ENCODE peak calls at places on chromosomes 13 and 19, in five cellular contexts. S is lower lobe of right lung, D is AG09319, P is psoas muscle, A is HS-5. U is an unnamed sample.

GRCh38 chr19:32779082-32779481 is 59.5 kb downstream of the TDRD12 start:
- DNase-seq in S (no peak), D (no peak), P (no peak), A (no peak), U (no peak)

GRCh38 chr13:41565221-41565620 is 107.9 kb downstream of the RGCC start:
- DNase-seq in S (no peak), D (no peak), P (no peak), A (peak; percentile 58), U (no peak)

GRCh38 chr13:34151885-34152284 is 333.9 kb downstream of the RFC3 start:
- DNase-seq in S (no peak), D (no peak), P (no peak), A (no peak), U (peak; percentile 19)

GRCh38 chr19:46578450-46578849 is 22.7 kb upstream of the CALM3 start:
- DNase-seq in S (no peak), D (no peak), P (no peak), A (no peak), U (no peak)

GRCh38 chr19:1324792-1325567 is 39.3 kb downstream of the EFNA2 start:
- DNase-seq in S (peak; percentile 56), D (peak; percentile 15), P (peak; percentile 65), A (no peak), U (no peak)

GRCh38 chr19:35569281-35569781 is 5.9 kb upstream of the ATP4A start:
- DNase-seq in S (no peak), D (no peak), P (peak; percentile 34), A (no peak), U (no peak)

GRCh38 chr19:3080281-3080680 is 13.9 kb upstream of the GNA11 start:
- DNase-seq in S (no peak), D (peak; percentile 20), P (no peak), A (no peak), U (no peak)

GRCh38 chr19:12293771-12294307 is 844 bp downstream of the ZNF44 start:
- DNase-seq in S (peak; percentile 94), D (no peak), P (peak; percentile 66), A (peak; percentile 20), U (peak; percentile 94)

GRCh38 chr13:23678768-23679167 is 108.6 kb downstream of the TNFRSF19 start:
- DNase-seq in S (no peak), D (no peak), P (no peak), A (no peak), U (no peak)

GRCh38 chr19:15398501-15399233 is 19.1 kb upstream of the AKAP8 start:
- DNase-seq in S (no peak), D (no peak), P (peak; percentile 61), A (no peak), U (no peak)

GRCh38 chr19:6761053-6761676 is 6.1 kb downstream of the SH2D3A start:
- DNase-seq in S (no peak), D (no peak), P (no peak), A (no peak), U (no peak)

GRCh38 chr19:7595466-7596133 is at the start of gene CAMSAP3:
- DNase-seq in S (peak; percentile 77), D (peak; percentile 11), P (no peak), A (no peak), U (peak; percentile 91)

GRCh38 chr13:47521895-47522487 is 479.1 kb downstream of the SUCLA2 start:
- DNase-seq in S (no peak), D (no peak), P (no peak), A (no peak), U (no peak)

GRCh38 chr13:65034266-65034665 is 2195.9 kb downstream of the PCDH9 start:
- DNase-seq in S (no peak), D (no peak), P (no peak), A (no peak), U (no peak)

GRCh38 chr19:45451181-45451849 is 16.5 kb upstream of the FOSB start:
- DNase-seq in S (no peak), D (no peak), P (peak; percentile 29), A (no peak), U (peak; percentile 62)

GRCh38 chr19:54168174-54168917 is 4.6 kb downstream of the TMC4 start:
- DNase-seq in S (peak; percentile 94), D (peak; percentile 52), P (peak; percentile 91), A (peak; percentile 55), U (peak; percentile 95)

GRCh38 chr19:8332976-8333770 is 9.9 kb downstream of the KANK3 start:
- DNase-seq in S (no peak), D (no peak), P (no peak), A (no peak), U (no peak)

GRCh38 chr19:43430976-43431375 is 16.3 kb downstream of the TEX101 start:
- DNase-seq in S (no peak), D (no peak), P (no peak), A (no peak), U (no peak)

GRCh38 chr19:10353793-10354391 is 14.5 kb upstream of the ICAM3 start:
- DNase-seq in S (no peak), D (no peak), P (peak; percentile 62), A (no peak), U (peak; percentile 78)